ENCODE peak calls at places on chromosomes 2 and 18, in five cellular contexts. A, U, Q, R and V are unnamed samples.
A peak's percentile ranks its signal among the peaks of the same experiment; 100 is the strongest.

GRCh38 chr2:102975996-102976636 is 214.3 kb downstream of the TMEM182 start:
- DNase-seq in A (no peak), Q (no peak), R (no peak), U (no peak), V (no peak)

GRCh38 chr2:140504596-140504995 is 1626.2 kb downstream of the LRP1B start:
- DNase-seq in R (no peak), Q (no peak), U (no peak), A (no peak), V (no peak)

GRCh38 chr2:224221455-224221913 is 180.4 kb downstream of the FAM124B start:
- DNase-seq in Q (no peak), R (no peak), U (peak; percentile 73), A (no peak), V (no peak)

GRCh38 chr18:33579868-33580205 is 1.8 kb downstream of the ASXL3 start:
- DNase-seq in A (no peak), R (no peak), Q (no peak), U (no peak), V (no peak)

GRCh38 chr18:77127769-77128671 is 4.6 kb downstream of the MBP start:
- DNase-seq in A (peak; percentile 52), U (peak; percentile 70), Q (no peak), R (peak; percentile 44), V (no peak)

GRCh38 chr18:46411862-46412690 is 244.9 kb downstream of the LOXHD1 start:
- DNase-seq in Q (peak; percentile 39), U (no peak), A (no peak), R (peak; percentile 86), V (no peak)

GRCh38 chr18:8696749-8697211 is 8.6 kb upstream of the MTCL1 start:
- DNase-seq in Q (peak; percentile 79), R (peak; percentile 58), A (peak; percentile 59), U (no peak), V (peak; percentile 92)

GRCh38 chr2:86297382-86298147 is 39.9 kb downstream of the REEP1 start:
- DNase-seq in A (no peak), Q (no peak), R (no peak), U (no peak), V (no peak)

GRCh38 chr2:239902749-239903201 is 122.4 kb downstream of the NDUFA10 start:
- DNase-seq in U (no peak), A (no peak), R (no peak), Q (no peak), V (peak; percentile 50)

GRCh38 chr2:221478106-221478863 is 93.8 kb downstream of the EPHA4 start:
- DNase-seq in U (no peak), A (no peak), R (no peak), Q (no peak), V (no peak)

GRCh38 chr18:56541790-56542189 is 96.6 kb downstream of the TXNL1 start:
- DNase-seq in Q (no peak), A (no peak), R (no peak), U (no peak), V (no peak)

GRCh38 chr2:138455691-138456090 is 45.9 kb upstream of the SPOPL start:
- DNase-seq in R (no peak), U (no peak), Q (no peak), A (no peak), V (no peak)

GRCh38 chr2:233513953-233514655 is 52.5 kb downstream of the USP40 start:
- DNase-seq in A (no peak), R (no peak), Q (no peak), U (no peak), V (no peak)

GRCh38 chr18:24021505-24021904 is 7.0 kb downstream of the TTC39C start:
- DNase-seq in R (no peak), Q (no peak), U (no peak), A (no peak), V (no peak)

GRCh38 chr2:112542974-112543760 is 902 bp downstream of the POLR1B start:
- DNase-seq in A (peak; percentile 26), Q (no peak), R (no peak), U (no peak), V (no peak)

GRCh38 chr2:16051046-16051489 is 110.7 kb downstream of the MYCN start:
- DNase-seq in R (peak; percentile 39), Q (no peak), U (no peak), A (no peak), V (no peak)

GRCh38 chr2:6917071-6917760 is at the start of gene RNF144A:
- DNase-seq in R (peak; percentile 35), A (peak; percentile 67), U (no peak), Q (peak; percentile 71), V (no peak)

GRCh38 chr2:39757156-39757555 is 21.9 kb downstream of the THUMPD2 start:
- DNase-seq in Q (no peak), A (no peak), U (no peak), R (no peak), V (no peak)

GRCh38 chr2:100707016-100707947 is 112.7 kb upstream of the NPAS2 start:
- DNase-seq in A (no peak), R (no peak), U (no peak), Q (no peak), V (no peak)

GRCh38 chr2:144403940-144404339 is 116.0 kb downstream of the ZEB2 start:
- DNase-seq in Q (peak; percentile 76), R (no peak), U (no peak), A (no peak), V (no peak)

GRCh38 chr2:8242734-8243133 is 439.1 kb upstream of the ID2 start:
- DNase-seq in Q (no peak), U (no peak), A (no peak), R (no peak), V (no peak)

GRCh38 chr18:76923485-76924085 is 101.2 kb downstream of the ZNF236 start:
- DNase-seq in Q (no peak), R (no peak), U (no peak), A (no peak), V (no peak)

GRCh38 chr2:203900298-203900697 is 32.7 kb downstream of the CTLA4 start:
- DNase-seq in Q (no peak), R (no peak), U (no peak), A (no peak), V (no peak)

GRCh38 chr2:220811952-220812570 is 760.0 kb downstream of the EPHA4 start:
- DNase-seq in U (no peak), R (no peak), A (no peak), Q (no peak), V (no peak)

GRCh38 chr2:12091201-12091806 is 344.9 kb downstream of the LPIN1 start:
- DNase-seq in Q (no peak), A (no peak), U (no peak), R (no peak), V (no peak)

GRCh38 chr2:241566468-241566867 is 7.9 kb downstream of the BOK start:
- DNase-seq in U (no peak), Q (no peak), R (no peak), A (no peak), V (no peak)

GRCh38 chr2:176164184-176164802 is 7.2 kb downstream of the HOXD3 start:
- DNase-seq in U (no peak), A (no peak), R (no peak), Q (no peak), V (no peak)
- H3K27me3 ChIP-seq in U (peaks cover 77% of the 10 kb centered on the region), A (peaks cover 46% of the 10 kb centered on the region), R (no peaks in the 10 kb centered on the region), Q (peaks cover 100% of the 10 kb centered on the region), V (peaks cover 5% of the 10 kb centered on the region)

DNA sequence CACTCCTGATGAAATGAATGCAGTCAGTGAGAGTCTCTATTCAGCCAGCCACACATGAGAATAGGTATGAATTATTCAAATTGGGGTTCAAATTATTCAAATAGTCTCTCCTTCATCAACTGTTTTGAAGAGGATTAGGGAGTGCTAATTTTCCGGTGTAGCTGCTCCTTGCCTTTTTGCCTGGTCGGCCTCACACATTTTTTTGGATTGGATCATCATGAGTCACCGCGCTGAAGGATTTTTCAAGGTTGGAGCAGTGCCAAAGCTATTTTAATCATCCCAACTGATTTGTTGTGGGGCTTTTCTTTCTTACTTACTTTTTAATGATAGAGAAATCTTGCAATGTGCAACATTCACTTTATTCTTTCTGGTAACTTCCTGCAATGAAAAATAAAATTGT is 2.4 kb upstream of the DTNA start:
- DNase-seq in Q (no peak), A (no peak), U (peak; percentile 82), R (peak; percentile 77), V (no peak)
- H3K4me3 ChIP-seq in Q (peak overlapping the region; percentile 20), A (no peak overlapping the region), U (no peak overlapping the region), R (no peak overlapping the region), V (no peak overlapping the region)

GRCh38 chr2:96928277-96928781 is 58.1 kb downstream of the FAM178B start:
- DNase-seq in Q (no peak), U (no peak), A (no peak), R (no peak), V (peak; percentile 55)

GRCh38 chr2:96924775-96925747 is 55.2 kb upstream of the SEMA4C start:
- DNase-seq in A (peak; percentile 39), Q (no peak), U (no peak), R (no peak), V (peak; percentile 29)

GRCh38 chr2:96927420-96928171 is 57.7 kb upstream of the SEMA4C start:
- DNase-seq in Q (peak; percentile 52), U (no peak), R (no peak), A (no peak), V (no peak)

GRCh38 chr2:96926236-96926635 is 56.4 kb upstream of the SEMA4C start:
- DNase-seq in A (no peak), Q (no peak), U (no peak), R (no peak), V (no peak)

GRCh38 chr2:96926791-96927190 is 56.9 kb upstream of the SEMA4C start:
- DNase-seq in R (no peak), U (no peak), Q (no peak), A (no peak), V (peak; percentile 38)
- H3K27me3 ChIP-seq in R (no peaks in the 10 kb centered on the region), U (peaks cover 62% of the 10 kb centered on the region), Q (no peaks in the 10 kb centered on the region), A (no peaks in the 10 kb centered on the region), V (no peaks in the 10 kb centered on the region)

GRCh38 chr2:202375611-202376408 is at the start of gene BMPR2:
- DNase-seq in R (peak; percentile 92), U (peak; percentile 53), A (peak; percentile 79), Q (peak; percentile 89), V (peak; percentile 91)

GRCh38 chr2:202378001-202378400 is 1.9 kb downstream of the BMPR2 start:
- DNase-seq in Q (no peak), A (no peak), U (no peak), R (no peak), V (no peak)

GRCh38 chr2:202375006-202375610 is 1.0 kb upstream of the BMPR2 start:
- DNase-seq in Q (peak; percentile 70), R (peak; percentile 73), U (peak; percentile 54), A (peak; percentile 23), V (peak; percentile 83)

GRCh38 chr2:202377308-202377736 is 1.2 kb downstream of the BMPR2 start:
- DNase-seq in Q (peak; percentile 33), R (peak; percentile 60), A (peak; percentile 12), U (no peak), V (peak; percentile 75)

DNA sequence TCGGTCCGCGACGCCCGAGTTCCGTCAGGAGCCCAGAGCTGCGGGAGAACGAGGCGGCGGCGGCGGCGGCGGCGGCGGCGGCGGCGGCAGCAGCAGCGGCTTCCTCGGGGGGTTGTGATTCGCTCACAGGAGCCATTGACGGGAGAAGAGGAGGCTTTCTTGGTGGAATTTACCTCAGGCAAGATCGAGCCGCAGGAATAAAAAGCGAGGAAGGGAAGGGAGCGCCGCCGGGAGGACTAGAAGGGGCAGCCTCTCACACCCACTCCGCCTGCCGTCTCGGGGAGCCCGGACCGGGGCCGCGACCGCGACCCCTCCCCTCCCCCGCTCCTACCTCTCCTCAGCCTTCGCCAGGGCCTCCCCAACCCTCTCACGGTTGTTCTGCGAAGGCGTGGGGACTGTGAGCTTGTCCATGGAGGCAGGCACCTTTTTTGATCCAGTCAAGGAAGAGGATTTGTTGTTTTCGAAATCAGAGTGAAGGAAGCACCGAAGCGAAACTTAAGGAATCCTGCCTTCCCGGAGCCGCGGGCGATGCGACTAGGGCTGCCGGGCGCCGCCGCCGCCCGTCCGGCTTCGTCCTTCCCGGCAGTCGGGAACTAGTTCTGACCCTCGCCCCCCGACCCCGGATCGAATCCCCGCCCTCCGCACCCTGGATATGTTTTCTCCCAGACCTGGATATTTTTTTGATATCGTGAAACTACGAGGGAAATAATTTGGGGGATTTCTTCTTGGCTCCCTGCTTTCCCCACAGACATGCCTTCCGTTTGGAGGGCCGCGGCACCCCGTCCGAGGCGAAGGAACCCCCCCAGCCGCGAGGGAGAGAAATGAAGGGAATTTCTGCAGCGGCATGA is 557 bp downstream of the BMPR2 start:
- DNase-seq in U (no peak), A (peak; percentile 64), R (peak; percentile 39), Q (peak; percentile 29), V (peak; percentile 81)
- H3K4me3 ChIP-seq in U (peak overlapping the region; percentile 92), A (peak overlapping the region; percentile 92), R (peak overlapping the region; percentile 81), Q (peak overlapping the region; percentile 94), V (peak overlapping the region; percentile 93)